ENCODE peak calls at places on chromosomes 13 and 19, in four cellular contexts. D, F, B and A are unnamed samples.

GRCh38 chr19:12603714-12604113 is 6.9 kb downstream of the ZNF490 start:
- DNase-seq in D (no peak), F (peak; percentile 69), B (no peak), A (no peak)

GRCh38 chr13:99434258-99434788 is 66.9 kb upstream of the TM9SF2 start:
- DNase-seq in D (peak; percentile 17), F (no peak), B (peak; percentile 68), A (no peak)

GRCh38 chr19:14081797-14082674 is 3.5 kb downstream of the C19orf67 start:
- DNase-seq in D (no peak), F (no peak), B (no peak), A (no peak)

GRCh38 chr13:44437356-44438233 is 64.0 kb downstream of the SERP2 start:
- DNase-seq in D (peak; percentile 35), F (no peak), B (no peak), A (no peak)

GRCh38 chr19:17138937-17139598 is 63.5 kb downstream of the MYO9B start:
- DNase-seq in D (peak; percentile 52), F (no peak), B (no peak), A (no peak)

GRCh38 chr13:50936681-50937080 is 27.1 kb downstream of the RNASEH2B start:
- DNase-seq in D (no peak), F (no peak), B (no peak), A (no peak)

GRCh38 chr19:19224852-19225494 is 13.2 kb downstream of the NCAN start:
- DNase-seq in D (peak; percentile 78), F (no peak), B (peak; percentile 96), A (peak; percentile 86)

GRCh38 chr19:41551212-41551610 is 24.8 kb upstream of the CEACAM21 start:
- DNase-seq in D (no peak), F (no peak), B (no peak), A (no peak)

GRCh38 chr19:2053601-2054389 is 2.8 kb upstream of the MKNK2 start:
- DNase-seq in D (no peak), F (no peak), B (no peak), A (no peak)

GRCh38 chr19:2540251-2540645 is 64.3 kb downstream of the GADD45B start:
- DNase-seq in D (no peak), F (no peak), B (no peak), A (no peak)

GRCh38 chr19:34209726-34210125 is 37.4 kb downstream of the LSM14A start:
- DNase-seq in D (no peak), F (no peak), B (no peak), A (no peak)

GRCh38 chr13:107767119-107767518 is 448.2 kb downstream of the LIG4 start:
- DNase-seq in D (no peak), F (no peak), B (no peak), A (no peak)

GRCh38 chr19:16901491-16902175 is 12.8 kb downstream of the F2RL3 start:
- DNase-seq in D (no peak), F (no peak), B (peak; percentile 72), A (no peak)

GRCh38 chr19:801861-802496 is 4.7 kb downstream of the PTBP1 start:
- DNase-seq in D (no peak), F (no peak), B (peak; percentile 17), A (no peak)

GRCh38 chr19:1590641-1591397 is 1.8 kb downstream of the MBD3 start:
- DNase-seq in D (peak; percentile 49), F (no peak), B (peak; percentile 15), A (no peak)

GRCh38 chr19:49862411-49863253 is 4.7 kb downstream of the PNKP start:
- DNase-seq in D (peak; percentile 31), F (no peak), B (peak; percentile 54), A (peak; percentile 43)
- TF ChIP-seq FOXK2 in D (no peak), F (no peak), B (no peak), A (no peak)

GRCh38 chr13:80979035-80979641 is 638.2 kb upstream of the SPRY2 start:
- DNase-seq in D (peak; percentile 57), F (peak; percentile 11), B (peak; percentile 30), A (peak; percentile 82)
- TF ChIP-seq TARDBP in D (no peak), F (no peak), B (no peak), A (no peak)

GRCh38 chr13:40059540-40060232 is 404.2 kb downstream of the COG6 start:
- DNase-seq in D (no peak), F (peak; percentile 94), B (no peak), A (no peak)

GRCh38 chr13:40061466-40062450 is 406.3 kb downstream of the COG6 start:
- DNase-seq in D (no peak), F (no peak), B (no peak), A (no peak)

GRCh38 chr13:40060318-40061007 is 405.0 kb downstream of the COG6 start:
- DNase-seq in D (no peak), F (peak; percentile 97), B (no peak), A (no peak)

GRCh38 chr13:40057228-40057627 is 401.8 kb downstream of the COG6 start:
- DNase-seq in D (no peak), F (no peak), B (no peak), A (no peak)

GRCh38 chr13:40058757-40059236 is 403.3 kb downstream of the COG6 start:
- DNase-seq in D (no peak), F (peak; percentile 61), B (no peak), A (no peak)
- TF ChIP-seq BHLHE40 in D (no peak), F (peak; percentile 75), B (no peak), A (no peak)

DNA sequence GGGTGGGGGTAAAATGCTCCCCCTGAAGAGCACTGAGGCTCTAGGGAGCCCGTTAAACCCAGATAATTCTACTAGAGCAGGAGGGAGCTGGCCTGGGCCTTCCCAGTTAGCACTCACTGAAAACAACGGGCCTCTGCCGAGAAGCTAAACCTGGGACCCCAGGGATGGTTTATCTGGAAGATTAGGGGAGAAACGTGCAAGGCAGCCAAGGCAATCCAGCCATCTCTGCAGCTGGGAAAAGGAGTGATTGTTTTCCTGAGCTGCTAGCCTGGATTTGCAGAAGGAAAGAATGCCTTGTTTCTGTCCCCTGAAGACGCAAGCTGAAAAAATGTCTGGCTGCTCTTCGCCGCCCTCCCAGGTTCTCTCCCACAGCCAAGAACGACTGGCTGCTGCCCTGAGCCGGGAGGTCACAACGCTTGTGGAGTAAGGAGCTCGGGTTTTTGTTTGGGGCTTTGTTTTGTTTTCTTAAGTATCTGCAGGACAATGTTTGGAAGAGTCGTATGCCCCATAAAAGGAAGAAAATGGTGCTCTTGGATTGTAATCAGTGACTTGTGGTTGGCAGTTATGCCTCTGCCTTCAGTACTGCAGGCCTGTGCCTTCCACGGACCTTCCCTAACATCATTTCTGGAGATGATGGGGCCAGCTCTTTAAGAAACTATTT is 31.5 kb downstream of the COL4A2 start:
- DNase-seq in D (no peak), F (no peak), B (no peak), A (no peak)
- TF ChIP-seq FOXK2 in D (no peak), F (no peak), B (no peak), A (no peak)

GRCh38 chr19:30906871-30907270 is 442.4 kb downstream of the TSHZ3 start:
- DNase-seq in D (no peak), F (no peak), B (no peak), A (no peak)
- TF ChIP-seq TARDBP in D (no peak), F (no peak), B (no peak), A (no peak)

DNA sequence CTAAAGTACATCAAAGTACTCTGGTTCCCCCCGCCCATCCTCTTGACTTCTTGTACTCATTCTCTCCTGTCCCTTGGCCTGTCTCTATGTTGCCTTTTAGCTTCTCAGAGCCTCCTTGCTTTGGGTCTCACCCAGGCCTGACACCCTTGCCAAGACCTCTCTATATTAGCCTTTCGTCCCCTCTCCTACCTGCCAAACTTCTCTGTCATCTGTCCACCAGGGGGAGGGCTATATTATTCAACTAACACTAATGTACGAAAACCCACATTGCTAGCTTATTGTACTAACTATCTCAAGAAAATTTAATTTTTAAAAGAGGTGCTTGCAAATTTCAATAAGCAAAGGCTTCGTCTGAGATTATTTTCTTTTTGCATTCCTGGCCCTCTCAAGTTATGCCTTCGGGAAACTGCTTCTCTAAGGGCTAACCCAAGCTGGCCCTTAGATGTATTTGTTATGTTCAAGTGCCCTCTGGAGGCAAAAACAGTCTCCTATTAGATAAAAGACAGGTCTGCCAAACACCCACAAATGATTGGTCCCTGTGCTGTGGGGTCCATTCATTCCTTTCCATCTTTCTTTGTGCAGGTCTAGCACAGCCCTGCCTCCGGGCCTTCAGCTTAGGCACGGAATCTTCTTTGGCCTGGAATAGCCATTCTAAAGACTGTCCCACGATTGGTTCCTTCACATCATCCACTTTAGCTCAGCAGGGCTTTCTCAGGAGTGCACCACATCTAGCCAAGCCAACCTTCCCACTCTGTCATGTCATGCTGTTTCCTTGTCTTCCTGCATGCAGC is 6.4 kb upstream of the MRPS31 start:
- DNase-seq in D (peak; percentile 71), F (no peak), B (peak; percentile 35), A (peak; percentile 37)
- TF ChIP-seq BHLHE40 in D (no peak), F (no peak), B (no peak), A (no peak)

GRCh38 chr19:8108560-8109445 is 40.6 kb downstream of the FBN3 start:
- DNase-seq in D (no peak), F (no peak), B (peak; percentile 7), A (no peak)
- TF ChIP-seq FOXK2 in D (no peak), F (no peak), B (no peak), A (no peak)